ENCODE peak calls at places on chromosomes 3 and 15, in eight cellular contexts. C is GM12878; R is CD8-positive, alpha-beta memory T cell; F is OCI-LY7; Q is ovary; O is SJSA1; B is naive thymus-derived CD4-positive, alpha-beta T cell; E is aorta. L is an unnamed sample.

GRCh38 chr3:82087958-82088357 is 326.5 kb upstream of the GBE1 start:
- DNase-seq in F (no peak), B (no peak), C (no peak), R (no peak), O (no peak), E (no peak), Q (no peak), L (no peak)

GRCh38 chr3:71307884-71308697 is 275.4 kb downstream of the FOXP1 start:
- DNase-seq in E (no peak), F (no peak), R (peak; percentile 15), Q (no peak), B (no peak), C (no peak), O (no peak), L (no peak)

GRCh38 chr3:36212291-36212690 is 168.0 kb upstream of the STAC start:
- DNase-seq in E (no peak), Q (no peak), F (no peak), O (no peak), B (no peak), R (no peak), C (no peak), L (no peak)

GRCh38 chr15:67101981-67102929 is 36.9 kb downstream of the SMAD3 start:
- DNase-seq in E (no peak), B (no peak), C (peak; percentile 97), Q (no peak), F (no peak), O (peak; percentile 80), R (no peak), L (no peak)

GRCh38 chr3:120144267-120144666 is 50.0 kb upstream of the GSK3B start:
- DNase-seq in Q (no peak), O (peak; percentile 76), B (no peak), E (no peak), C (no peak), F (no peak), R (no peak), L (peak; percentile 47)

GRCh38 chr3:178404966-178405365 is 131.3 kb upstream of the KCNMB2 start:
- DNase-seq in R (no peak), C (no peak), B (no peak), F (no peak), O (no peak), E (no peak), Q (no peak), L (no peak)

GRCh38 chr15:42843699-42844098 is 76.9 kb downstream of the TTBK2 start:
- DNase-seq in R (no peak), F (no peak), E (no peak), B (no peak), Q (no peak), O (no peak), C (no peak), L (no peak)

GRCh38 chr15:73794501-73795133 is 41.5 kb upstream of the INSYN1 start:
- DNase-seq in O (no peak), R (no peak), B (no peak), E (no peak), Q (no peak), C (no peak), F (no peak), L (no peak)

GRCh38 chr3:4687167-4687566 is 194.0 kb downstream of the ITPR1 start:
- DNase-seq in F (no peak), R (no peak), C (no peak), Q (no peak), B (no peak), O (no peak), E (no peak), L (no peak)

GRCh38 chr15:28118531-28118930 is 19.4 kb upstream of the OCA2 start:
- DNase-seq in O (no peak), Q (no peak), C (no peak), E (no peak), B (no peak), F (no peak), R (no peak), L (no peak)

GRCh38 chr15:34158355-34158754 is 51.5 kb downstream of the KATNBL1 start:
- DNase-seq in C (no peak), E (no peak), O (no peak), R (no peak), B (no peak), Q (no peak), F (no peak), L (no peak)

GRCh38 chr3:169865176-169865800 is 4.4 kb downstream of the LRRC31 start:
- DNase-seq in F (peak; percentile 47), O (no peak), B (peak; percentile 58), Q (no peak), R (peak; percentile 37), E (no peak), C (no peak), L (no peak)

GRCh38 chr15:62608369-62608768 is 434.2 kb upstream of the TPM1 start:
- DNase-seq in O (no peak), E (no peak), Q (no peak), F (no peak), R (no peak), B (no peak), C (no peak), L (no peak)

GRCh38 chr15:39594056-39594763 is 13.3 kb downstream of the THBS1 start:
- DNase-seq in F (no peak), B (no peak), R (no peak), O (peak; percentile 32), E (no peak), C (no peak), Q (no peak), L (no peak)

GRCh38 chr3:107947203-107947602 is 143.6 kb downstream of the CD47 start:
- DNase-seq in F (no peak), B (no peak), Q (no peak), R (no peak), O (no peak), C (no peak), E (no peak), L (no peak)

GRCh38 chr3:135034291-135034768 is 239.3 kb downstream of the EPHB1 start:
- DNase-seq in Q (no peak), C (no peak), R (no peak), E (no peak), F (no peak), B (no peak), O (no peak), L (peak; percentile 46)

GRCh38 chr3:146542179-146542578 is 2.2 kb downstream of the PLSCR1 start:
- DNase-seq in F (no peak), E (peak; percentile 50), C (no peak), B (no peak), R (no peak), O (no peak), Q (no peak), L (no peak)

GRCh38 chr3:190534986-190535385 is 21.1 kb downstream of the IL1RAP start:
- DNase-seq in C (no peak), R (no peak), O (no peak), E (no peak), Q (no peak), F (no peak), B (no peak), L (no peak)

GRCh38 chr3:47475029-47475569 is 642 bp downstream of the SCAP start:
- DNase-seq in B (no peak), R (no peak), F (no peak), Q (no peak), C (no peak), O (no peak), E (no peak), L (no peak)

GRCh38 chr3:47475570-47476329 is at the start of gene SCAP:
- DNase-seq in R (peak; percentile 94), B (peak; percentile 95), E (peak; percentile 94), O (peak; percentile 62), F (peak; percentile 94), Q (peak; percentile 95), C (peak; percentile 80), L (peak; percentile 90)

GRCh38 chr3:47476330-47476626 is 537 bp upstream of the SCAP start:
- DNase-seq in R (no peak), B (no peak), E (no peak), Q (no peak), O (no peak), C (no peak), F (no peak), L (no peak)

GRCh38 chr3:47476644-47477199 is 981 bp upstream of the SCAP start:
- DNase-seq in C (no peak), E (no peak), F (no peak), O (no peak), R (no peak), B (no peak), Q (no peak), L (no peak)

GRCh38 chr3:47473391-47473790 is 2.4 kb downstream of the SCAP start:
- DNase-seq in R (no peak), C (no peak), B (no peak), O (no peak), Q (no peak), F (no peak), E (no peak), L (no peak)
- H3K4me3 ChIP-seq in R (no peak overlapping the region), C (no peak overlapping the region), B (no peak overlapping the region), O (no peak overlapping the region), Q (no peak overlapping the region), F (no peak overlapping the region), E (no peak overlapping the region), L (no peak overlapping the region)

GRCh38 chr3:37955918-37956317 is 34.7 kb upstream of the VILL start:
- DNase-seq in F (peak; percentile 28), Q (no peak), C (no peak), B (no peak), E (no peak), R (no peak), O (no peak), L (no peak)
- H3K4me1 ChIP-seq in F (peaks cover 20% of the 10 kb centered on the region), Q (peaks cover 2% of the 10 kb centered on the region), C (peaks cover 3% of the 10 kb centered on the region), B (no peaks in the 10 kb centered on the region), E (peaks cover 4% of the 10 kb centered on the region), R (peaks cover 25% of the 10 kb centered on the region), O (peaks cover 31% of the 10 kb centered on the region), L (no peaks in the 10 kb centered on the region)

DNA sequence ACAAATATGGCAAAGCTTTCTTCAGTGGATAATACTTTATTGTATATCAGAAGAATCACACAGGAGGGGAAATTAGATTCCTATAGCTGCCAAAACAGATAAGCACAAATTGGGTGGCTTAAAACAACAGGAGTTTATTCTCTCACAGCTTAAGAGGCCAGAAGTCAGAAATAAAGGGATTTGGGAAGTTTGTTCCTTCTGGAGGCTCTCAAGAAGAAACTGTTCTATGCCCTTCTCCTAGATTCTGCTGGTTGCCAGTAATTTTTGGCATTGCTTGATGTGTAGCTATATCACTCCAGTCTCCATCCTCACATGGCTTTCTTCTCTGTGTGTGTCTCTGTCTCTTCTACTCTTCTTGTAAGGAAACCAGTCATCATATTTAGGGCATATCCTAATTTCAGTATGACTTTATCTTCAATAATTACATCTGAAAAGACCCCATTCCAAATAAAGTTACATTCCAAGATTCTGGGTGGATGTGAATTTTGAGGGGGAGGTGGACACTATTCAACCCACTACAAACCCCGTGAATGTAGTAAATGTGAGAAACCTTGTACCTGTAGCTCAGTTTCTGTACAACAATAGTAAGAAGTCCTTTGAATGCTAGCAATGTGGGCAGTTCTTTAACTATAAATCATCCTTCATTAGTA is 22.2 kb upstream of the WNT7A start:
- DNase-seq in O (no peak), E (no peak), F (no peak), B (no peak), R (no peak), C (no peak), Q (no peak), L (no peak)
- H3K9me3 ChIP-seq in O (no peaks in the 10 kb centered on the region), E (peaks cover 11% of the 10 kb centered on the region), F (peaks cover 28% of the 10 kb centered on the region), B (peaks cover 11% of the 10 kb centered on the region), R (peaks cover 39% of the 10 kb centered on the region), C (peaks cover 5% of the 10 kb centered on the region), Q (no peaks in the 10 kb centered on the region), L (peaks cover 21% of the 10 kb centered on the region)

DNA sequence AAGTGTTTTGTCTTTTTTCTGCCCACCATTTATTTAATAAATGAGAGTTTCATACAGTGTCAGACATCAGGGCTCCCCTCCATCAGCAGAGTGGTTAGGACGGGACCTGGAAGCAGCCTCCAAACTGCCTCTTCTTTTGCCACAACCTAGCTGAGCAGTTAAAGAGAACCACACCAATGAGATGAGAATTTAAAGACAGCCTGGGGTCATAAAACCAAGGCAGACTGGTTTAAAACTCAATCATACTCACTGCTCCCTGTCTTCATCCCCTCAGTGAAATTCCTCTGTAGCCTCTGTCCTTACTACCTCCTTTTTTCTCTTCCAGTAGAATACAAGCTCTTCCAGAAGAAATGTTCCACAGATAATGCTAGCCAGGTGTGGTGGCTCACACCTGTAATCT is 78.7 kb downstream of the WWTR1 start:
- DNase-seq in O (no peak), F (no peak), Q (no peak), B (no peak), E (no peak), R (no peak), C (no peak), L (no peak)
- H3K4me3 ChIP-seq in O (no peak overlapping the region), F (no peak overlapping the region), Q (no peak overlapping the region), B (no peak overlapping the region), E (no peak overlapping the region), R (no peak overlapping the region), C (no peak overlapping the region), L (no peak overlapping the region)

L was measured in SJCRH30.